ENCODE peak calls at places on chromosomes 2 and 18, in four cellular contexts. One of them, this sample, is unnamed.

GRCh38 chr2:214311031-214311533 is 99.8 kb upstream of the VWC2L start:
- DNase-seq in activated T-helper 1 cell treated with Interleukin-2 at 50 U/mL for 16 hours: no peak
- DNase-seq in HL-60: no peak
- DNase-seq in fibroblast of lung: no peak
- DNase-seq in this sample: no peak

GRCh38 chr2:236754234-236754924 is 184.8 kb downstream of the ACKR3 start:
- DNase-seq in activated T-helper 1 cell treated with Interleukin-2 at 50 U/mL for 16 hours: no peak
- DNase-seq in HL-60: no peak
- DNase-seq in fibroblast of lung: no peak
- DNase-seq in this sample: no peak

GRCh38 chr18:57837917-57838548 is 34.9 kb upstream of the ATP8B1 start:
- DNase-seq in activated T-helper 1 cell treated with Interleukin-2 at 50 U/mL for 16 hours: no peak
- DNase-seq in HL-60: no peak
- DNase-seq in fibroblast of lung: no peak
- DNase-seq in this sample: no peak

GRCh38 chr2:73776381-73776780 is 3.5 kb downstream of the DUSP11 start:
- DNase-seq in activated T-helper 1 cell treated with Interleukin-2 at 50 U/mL for 16 hours: no peak
- DNase-seq in HL-60: no peak
- DNase-seq in fibroblast of lung: no peak
- DNase-seq in this sample: no peak

GRCh38 chr18:77127769-77128671 is 4.6 kb downstream of the MBP start:
- DNase-seq in activated T-helper 1 cell treated with Interleukin-2 at 50 U/mL for 16 hours: no peak
- DNase-seq in HL-60: peak
- DNase-seq in fibroblast of lung: peak
- DNase-seq in this sample: peak

GRCh38 chr18:35588995-35589394 is 7.5 kb downstream of the GALNT1 start:
- DNase-seq in activated T-helper 1 cell treated with Interleukin-2 at 50 U/mL for 16 hours: peak
- DNase-seq in HL-60: no peak
- DNase-seq in fibroblast of lung: no peak
- DNase-seq in this sample: no peak

GRCh38 chr2:38293152-38293865 is 83.8 kb downstream of the ATL2 start:
- DNase-seq in activated T-helper 1 cell treated with Interleukin-2 at 50 U/mL for 16 hours: no peak
- DNase-seq in HL-60: no peak
- DNase-seq in fibroblast of lung: no peak
- DNase-seq in this sample: no peak

GRCh38 chr2:30565860-30566358 is 118.9 kb downstream of the LCLAT1 start:
- DNase-seq in activated T-helper 1 cell treated with Interleukin-2 at 50 U/mL for 16 hours: no peak
- DNase-seq in HL-60: no peak
- DNase-seq in fibroblast of lung: no peak
- DNase-seq in this sample: no peak

GRCh38 chr2:71756280-71756906 is 303.0 kb downstream of the DYSF start:
- DNase-seq in activated T-helper 1 cell treated with Interleukin-2 at 50 U/mL for 16 hours: no peak
- DNase-seq in HL-60: no peak
- DNase-seq in fibroblast of lung: peak
- DNase-seq in this sample: no peak

GRCh38 chr2:152453129-152453642 is 118.2 kb downstream of the FMNL2 start:
- DNase-seq in activated T-helper 1 cell treated with Interleukin-2 at 50 U/mL for 16 hours: no peak
- DNase-seq in HL-60: no peak
- DNase-seq in fibroblast of lung: no peak
- DNase-seq in this sample: no peak

GRCh38 chr2:146804288-146804687 is 1040.5 kb upstream of the ACVR2A start:
- DNase-seq in activated T-helper 1 cell treated with Interleukin-2 at 50 U/mL for 16 hours: no peak
- DNase-seq in HL-60: no peak
- DNase-seq in fibroblast of lung: no peak
- DNase-seq in this sample: no peak

GRCh38 chr18:48264508-48264907 is 144.7 kb downstream of the ZBTB7C start:
- DNase-seq in activated T-helper 1 cell treated with Interleukin-2 at 50 U/mL for 16 hours: no peak
- DNase-seq in HL-60: no peak
- DNase-seq in fibroblast of lung: no peak
- DNase-seq in this sample: no peak

GRCh38 chr18:33282142-33282541 is 158.4 kb downstream of the CCDC178 start:
- DNase-seq in activated T-helper 1 cell treated with Interleukin-2 at 50 U/mL for 16 hours: no peak
- DNase-seq in HL-60: no peak
- DNase-seq in fibroblast of lung: no peak
- DNase-seq in this sample: no peak

GRCh38 chr18:58966704-58967103 is 102.0 kb downstream of the ZNF532 start:
- DNase-seq in activated T-helper 1 cell treated with Interleukin-2 at 50 U/mL for 16 hours: no peak
- DNase-seq in HL-60: no peak
- DNase-seq in fibroblast of lung: no peak
- DNase-seq in this sample: no peak

GRCh38 chr2:61536723-61537581 is 1.2 kb downstream of the XPO1 start:
- DNase-seq in activated T-helper 1 cell treated with Interleukin-2 at 50 U/mL for 16 hours: peak
- DNase-seq in HL-60: peak
- DNase-seq in fibroblast of lung: peak
- DNase-seq in this sample: peak

GRCh38 chr2:26704441-26704977 is 12.0 kb downstream of the KCNK3 start:
- DNase-seq in activated T-helper 1 cell treated with Interleukin-2 at 50 U/mL for 16 hours: no peak
- DNase-seq in HL-60: no peak
- DNase-seq in fibroblast of lung: no peak
- DNase-seq in this sample: no peak

GRCh38 chr18:79615091-79615490 is 64.5 kb upstream of the CTDP1 start:
- DNase-seq in activated T-helper 1 cell treated with Interleukin-2 at 50 U/mL for 16 hours: no peak
- DNase-seq in HL-60: no peak
- DNase-seq in fibroblast of lung: no peak
- DNase-seq in this sample: no peak

GRCh38 chr18:79681484-79682387 is 2.1 kb downstream of the CTDP1 start:
- DNase-seq in activated T-helper 1 cell treated with Interleukin-2 at 50 U/mL for 16 hours: peak
- DNase-seq in HL-60: peak
- DNase-seq in fibroblast of lung: no peak
- DNase-seq in this sample: peak

GRCh38 chr18:75727479-75727878 is 300.0 kb upstream of the SMIM21 start:
- DNase-seq in activated T-helper 1 cell treated with Interleukin-2 at 50 U/mL for 16 hours: no peak
- DNase-seq in HL-60: peak
- DNase-seq in fibroblast of lung: peak
- DNase-seq in this sample: no peak

GRCh38 chr2:173090973-173091660 is 15.5 kb downstream of the MAP3K20 start:
- DNase-seq in activated T-helper 1 cell treated with Interleukin-2 at 50 U/mL for 16 hours: no peak
- DNase-seq in HL-60: no peak
- DNase-seq in fibroblast of lung: no peak
- DNase-seq in this sample: no peak

GRCh38 chr18:58525517-58525916 is 103.4 kb downstream of the ALPK2 start:
- DNase-seq in activated T-helper 1 cell treated with Interleukin-2 at 50 U/mL for 16 hours: no peak
- DNase-seq in HL-60: no peak
- DNase-seq in fibroblast of lung: peak
- DNase-seq in this sample: no peak

GRCh38 chr2:28565720-28566295 is 69.9 kb downstream of the PLB1 start:
- DNase-seq in activated T-helper 1 cell treated with Interleukin-2 at 50 U/mL for 16 hours: no peak
- DNase-seq in HL-60: no peak
- DNase-seq in fibroblast of lung: no peak
- DNase-seq in this sample: no peak

GRCh38 chr2:207225773-207226172 is 60.0 kb upstream of the KLF7 start:
- DNase-seq in activated T-helper 1 cell treated with Interleukin-2 at 50 U/mL for 16 hours: no peak
- DNase-seq in HL-60: no peak
- DNase-seq in fibroblast of lung: no peak
- DNase-seq in this sample: no peak

GRCh38 chr18:7514796-7515440 is 52.2 kb upstream of the PTPRM start:
- DNase-seq in activated T-helper 1 cell treated with Interleukin-2 at 50 U/mL for 16 hours: no peak
- DNase-seq in HL-60: no peak
- DNase-seq in fibroblast of lung: no peak
- DNase-seq in this sample: no peak

GRCh38 chr2:36963106-36963505 is 3.2 kb downstream of the STRN start:
- DNase-seq in activated T-helper 1 cell treated with Interleukin-2 at 50 U/mL for 16 hours: no peak
- DNase-seq in HL-60: no peak
- DNase-seq in fibroblast of lung: no peak
- DNase-seq in this sample: no peak

This sample was measured in GF-D8.